ENCODE peak calls at places on chromosomes 4 and X, in four cellular contexts. P is neural progenitor cell, J is mucosa of descending colon, C is right lobe of liver. N is an unnamed sample.

GRCh38 chrX:15127010-15127409 is 142.9 kb downstream of the ASB9 start:
- DNase-seq in J (no peak), C (no peak), P (no peak), N (no peak)

GRCh38 chrX:153989971-153990655 is 17.6 kb downstream of the TMEM187 start:
- DNase-seq in C (no peak), J (no peak), P (no peak), N (no peak)

GRCh38 chr4:100372432-100372831 is 145.4 kb downstream of the EMCN start:
- DNase-seq in P (peak; percentile 50), C (no peak), J (no peak), N (no peak)

GRCh38 chr4:98502624-98503023 is 155.8 kb downstream of the TSPAN5 start:
- DNase-seq in J (no peak), C (no peak), P (no peak), N (no peak)

GRCh38 chr4:5940470-5941203 is 47.8 kb upstream of the CRMP1 start:
- DNase-seq in P (peak; percentile 46), C (no peak), J (no peak), N (no peak)

GRCh38 chrX:8848921-8849320 is 47.7 kb upstream of the FAM9A start:
- DNase-seq in C (no peak), J (no peak), P (no peak), N (no peak)

GRCh38 chrX:37383313-37383712 is 34.1 kb downstream of the PRRG1 start:
- DNase-seq in P (no peak), J (no peak), C (no peak), N (no peak)

GRCh38 chr4:145347684-145348083 is 134.0 kb upstream of the SMAD1 start:
- DNase-seq in P (no peak), C (no peak), J (no peak), N (no peak)

GRCh38 chr4:180057891-180058643 is 2185.1 kb upstream of the TENM3 start:
- DNase-seq in C (peak; percentile 33), J (peak; percentile 53), P (peak; percentile 61), N (peak; percentile 47)

GRCh38 chr4:122458625-122459024 is 2.1 kb upstream of the IL2 start:
- DNase-seq in C (no peak), P (no peak), J (no peak), N (no peak)

GRCh38 chrX:13906103-13906502 is 89.2 kb upstream of the GPM6B start:
- DNase-seq in C (no peak), P (peak; percentile 12), J (no peak), N (no peak)

GRCh38 chr4:39032218-39033085 is at the start of gene TMEM156:
- DNase-seq in C (no peak), P (no peak), J (no peak), N (no peak)

GRCh38 chr4:39026096-39026495 is 6.1 kb downstream of the TMEM156 start:
- DNase-seq in J (no peak), P (no peak), C (no peak), N (no peak)

GRCh38 chr4:39025552-39026085 is 6.6 kb downstream of the TMEM156 start:
- DNase-seq in P (no peak), C (no peak), J (no peak), N (no peak)

GRCh38 chr4:39029752-39030694 is 2.2 kb downstream of the TMEM156 start:
- DNase-seq in C (no peak), J (no peak), P (no peak), N (no peak)

DNA sequence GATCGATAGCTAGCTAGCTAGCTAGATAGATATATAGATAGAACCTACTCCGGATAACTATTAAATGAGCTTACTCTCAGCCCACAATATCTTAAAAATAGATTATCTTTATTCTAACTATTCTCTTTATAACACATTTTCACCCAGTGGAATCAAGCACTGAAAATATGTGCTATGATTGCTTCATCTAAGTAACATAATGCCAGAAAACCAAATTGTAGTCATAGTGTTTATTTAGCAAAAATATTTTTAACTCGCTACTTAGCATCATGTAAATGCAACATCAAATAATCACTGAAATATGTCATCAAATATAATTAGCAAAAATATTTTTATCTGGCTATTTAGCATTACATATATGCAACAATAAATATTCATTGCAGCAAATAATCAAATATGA is 1.5 kb downstream of the TMEM156 start:
- DNase-seq in P (no peak), J (no peak), C (no peak), N (no peak)
- H3K4me3 ChIP-seq in P (no peak overlapping the region), J (no peak overlapping the region), C (no peak overlapping the region), N (no peak overlapping the region)

DNA sequence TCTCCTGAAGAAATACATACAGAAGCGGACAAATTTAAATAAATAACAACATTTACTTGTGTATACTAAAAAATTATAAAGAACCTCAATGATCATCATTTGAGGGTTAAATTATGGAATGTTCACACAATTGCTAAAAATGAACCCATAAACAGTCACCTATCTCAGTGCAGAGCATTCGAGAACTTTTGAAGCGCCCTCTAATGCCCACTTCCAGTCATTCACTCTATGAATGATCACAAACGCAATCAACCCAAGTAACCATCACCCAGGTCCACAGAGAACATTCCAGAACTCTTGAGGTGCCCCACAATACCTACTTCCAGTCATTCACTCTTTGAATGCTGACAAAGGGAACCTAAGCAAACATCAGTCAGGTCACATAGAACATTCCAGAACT is 103.5 kb upstream of the PLAC1 start:
- DNase-seq in J (no peak), P (no peak), C (no peak), N (no peak)
- TF ChIP-seq CTCF in J (no peak), P (peak; percentile 50), C (peak; percentile 40), N (no peak)

DNA sequence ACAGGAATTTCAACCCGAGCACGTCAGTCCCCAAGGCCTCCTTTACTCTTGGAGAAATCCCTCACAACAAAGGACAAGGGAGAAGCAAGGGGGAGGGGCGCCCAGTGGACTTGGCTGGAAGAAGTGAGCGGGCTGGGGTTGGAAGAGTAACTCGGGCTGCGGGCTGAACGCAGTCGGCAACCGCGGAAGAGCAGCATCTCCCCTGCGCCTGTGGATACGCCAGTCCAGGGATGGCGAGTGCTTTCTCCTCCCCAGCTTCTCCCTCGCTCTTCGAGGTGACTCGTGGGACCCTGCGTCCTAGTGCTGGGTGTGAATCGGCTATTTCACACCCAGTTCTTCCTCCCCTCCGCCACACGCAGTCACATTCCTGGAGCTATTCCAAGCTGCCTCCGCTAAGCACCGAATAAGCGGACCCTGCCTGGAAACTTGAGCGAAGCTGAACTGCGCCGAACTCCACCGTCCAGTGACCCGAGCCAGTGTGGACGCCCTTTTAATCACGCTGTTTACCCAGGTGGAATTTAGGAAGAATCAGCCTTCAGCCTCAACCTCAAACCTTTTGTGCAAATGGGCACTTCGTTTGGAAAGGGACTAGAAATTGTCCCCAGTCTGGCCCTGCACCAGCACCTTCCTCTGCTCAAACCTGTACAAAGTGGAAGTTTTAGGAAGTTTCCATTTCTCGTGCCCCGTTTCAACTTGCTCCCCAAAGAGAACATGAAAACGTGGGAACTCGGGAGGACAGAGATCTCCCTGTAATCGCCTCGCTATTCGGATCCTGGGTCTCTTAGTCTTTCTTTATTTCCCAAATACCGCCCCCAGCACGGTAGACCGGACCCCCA is 64.3 kb upstream of the WDR17 start:
- DNase-seq in J (no peak), P (peak; percentile 81), C (peak; percentile 59), N (peak; percentile 27)
- H3K4me3 ChIP-seq in J (no peak overlapping the region), P (peak overlapping the region; percentile 56), C (peak overlapping the region; percentile 22), N (peak overlapping the region; percentile 18)

DNA sequence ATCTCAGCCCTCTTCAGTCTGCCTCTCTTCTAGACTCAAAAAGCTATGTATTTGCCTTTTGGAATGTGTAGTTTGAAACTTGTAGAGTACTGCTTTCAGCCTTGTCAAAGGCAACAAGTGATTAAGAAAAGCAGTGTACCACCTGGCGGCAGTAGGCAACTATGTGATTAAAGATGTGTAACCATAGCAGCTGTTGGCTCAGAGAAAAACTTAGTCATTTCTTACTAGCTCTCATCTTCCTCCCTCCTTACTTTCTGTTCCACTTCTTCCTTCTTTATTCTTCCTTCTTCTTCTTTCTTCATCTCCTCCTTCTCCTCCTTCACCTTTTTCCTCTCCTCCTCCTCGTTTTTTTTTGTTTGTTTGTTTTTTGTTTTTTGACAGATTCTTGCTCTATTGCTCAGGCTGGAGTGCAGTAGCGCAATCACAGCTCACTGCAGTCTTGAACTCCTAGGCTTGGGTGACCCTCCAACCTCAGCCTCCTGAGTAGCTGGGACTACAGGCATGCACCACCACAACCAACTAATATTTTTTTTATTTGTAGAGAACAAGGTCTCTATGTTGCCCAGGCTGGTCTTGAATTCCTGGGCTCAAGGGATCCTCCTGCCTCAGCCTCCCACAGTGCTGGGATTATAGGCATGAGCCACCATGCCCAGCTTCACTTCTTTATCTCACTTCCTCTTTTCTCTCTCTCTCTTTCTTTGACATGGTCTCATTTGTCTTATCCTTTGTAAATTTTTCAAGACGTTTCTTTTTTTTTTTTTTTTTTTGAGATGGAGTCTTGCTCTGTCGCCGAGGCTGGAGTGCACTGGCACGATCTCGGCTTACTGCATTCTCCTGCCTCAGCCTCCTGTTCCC is 32.6 kb downstream of the ABHD18 start:
- DNase-seq in P (no peak), C (no peak), J (no peak), N (no peak)
- TF ChIP-seq CTCF in P (peak; percentile 4), C (no peak), J (no peak), N (no peak)

GRCh38 chr4:55865228-55865806 is 11.9 kb downstream of the EXOC1 start:
- DNase-seq in J (no peak), C (no peak), P (no peak), N (no peak)

GRCh38 chr4:55866290-55866907 is 13.0 kb downstream of the EXOC1 start:
- DNase-seq in J (no peak), P (no peak), C (no peak), N (no peak)

GRCh38 chr4:55866973-55867574 is 13.6 kb downstream of the EXOC1 start:
- DNase-seq in C (no peak), J (no peak), P (peak; percentile 78), N (no peak)

GRCh38 chr4:55868691-55869090 is 15.2 kb downstream of the EXOC1 start:
- DNase-seq in J (no peak), C (no peak), P (no peak), N (no peak)

DNA sequence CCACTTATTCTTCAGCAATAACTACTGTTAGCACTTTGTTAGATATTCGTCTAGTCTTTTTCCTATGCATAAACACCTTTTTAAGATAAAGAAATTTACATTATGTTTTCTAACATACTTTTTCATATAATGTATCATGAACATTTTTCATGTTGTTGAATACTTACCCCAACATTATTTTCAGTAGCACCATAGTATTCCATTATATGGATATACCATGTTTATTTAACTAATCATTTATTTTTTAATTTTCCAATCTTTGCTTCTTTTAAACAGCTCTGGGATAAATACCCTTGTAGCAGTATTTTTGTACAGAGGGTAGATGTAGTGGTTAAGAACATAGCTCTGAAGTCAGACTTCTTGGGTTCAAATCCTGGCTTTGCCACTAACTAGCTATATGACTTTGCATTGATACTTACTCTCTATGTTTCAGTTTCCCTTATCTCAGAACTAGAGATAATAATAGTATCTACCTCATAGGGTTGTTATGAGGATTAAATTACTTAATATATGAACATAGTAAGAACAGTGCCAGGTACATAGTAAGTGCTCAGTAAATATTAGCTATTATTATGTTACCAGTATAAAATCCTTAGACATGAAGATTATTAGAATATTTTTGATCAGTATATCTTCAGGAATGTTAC is 11.3 kb downstream of the EXOC1 start:
- DNase-seq in P (no peak), C (no peak), J (no peak), N (no peak)
- H3K4me3 ChIP-seq in P (no peak overlapping the region), C (no peak overlapping the region), J (no peak overlapping the region), N (no peak overlapping the region)

GRCh38 chrX:12080265-12080664 is 58.0 kb upstream of the FRMPD4 start:
- DNase-seq in J (no peak), C (no peak), P (peak; percentile 52), N (no peak)
- TF ChIP-seq CTCF in J (no peak), C (peak; percentile 42), P (peak; percentile 63), N (peak; percentile 12)

GRCh38 chr4:4204401-4204745 is 22.4 kb downstream of the OTOP1 start:
- DNase-seq in C (no peak), J (no peak), P (no peak), N (no peak)
- H3K4me3 ChIP-seq in C (no peak overlapping the region), J (no peak overlapping the region), P (no peak overlapping the region), N (no peak overlapping the region)

N was measured in pancreas.